ENCODE peak calls at places on chromosomes 3 and 15, in six cellular contexts. P is fibroblast of mammary gland, U is ascending aorta, I is fibroblast of villous mesenchyme, Q is adrenal gland, A is brain microvascular endothelial cell. K is an unnamed sample.

GRCh38 chr3:174417568-174417967 is 441.6 kb upstream of the NAALADL2 start:
- DNase-seq in P (no peak), U (no peak), I (no peak), Q (no peak), A (no peak), K (no peak)

GRCh38 chr3:123658860-123659221 is 74.0 kb upstream of the HACD2 start:
- DNase-seq in P (no peak), U (no peak), I (no peak), Q (no peak), A (no peak), K (no peak)

GRCh38 chr15:85000937-85001336 is 19.3 kb downstream of the PDE8A start:
- DNase-seq in P (no peak), U (no peak), I (no peak), Q (no peak), A (no peak), K (no peak)

GRCh38 chr3:73432021-73432722 is 192.6 kb downstream of the PDZRN3 start:
- DNase-seq in P (peak; percentile 63), U (no peak), I (peak; percentile 56), Q (peak; percentile 51), A (peak; percentile 37), K (no peak)

GRCh38 chr3:196414469-196414868 is 17.8 kb downstream of the UBXN7 start:
- DNase-seq in P (no peak), U (no peak), I (peak; percentile 8), Q (no peak), A (peak; percentile 7), K (no peak)

GRCh38 chr3:53518495-53518981 is 24.1 kb downstream of the CACNA1D start:
- DNase-seq in P (peak; percentile 24), U (no peak), I (peak; percentile 62), Q (peak; percentile 36), A (no peak), K (no peak)

GRCh38 chr3:58521917-58522680 is 14.9 kb downstream of the ACOX2 start:
- DNase-seq in P (no peak), U (no peak), I (no peak), Q (no peak), A (no peak), K (no peak)

GRCh38 chr3:11606865-11607440 is 36.8 kb downstream of the VGLL4 start:
- DNase-seq in P (no peak), U (no peak), I (no peak), Q (no peak), A (no peak), K (no peak)

DNA sequence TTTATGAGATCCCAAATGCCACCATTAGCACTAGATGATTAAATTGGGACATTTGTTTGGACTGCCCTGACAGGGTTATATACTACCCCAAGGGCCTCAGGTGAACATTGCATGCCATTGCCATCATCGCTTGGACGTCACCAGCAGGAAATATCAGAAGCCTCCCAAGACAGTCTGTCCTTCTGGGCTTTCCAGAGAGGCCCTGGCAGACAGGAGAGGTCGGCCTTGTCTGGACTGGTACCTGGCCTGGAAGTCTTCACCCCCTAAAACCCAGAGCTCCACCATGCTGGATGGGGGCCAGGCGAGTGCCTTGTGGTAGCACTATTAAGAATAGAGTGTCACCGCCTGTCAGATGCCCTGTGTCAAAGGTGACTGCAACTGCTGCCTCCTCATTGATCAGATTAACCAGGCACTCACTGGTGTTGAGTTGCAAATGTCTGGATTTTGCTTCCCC is 324.1 kb upstream of the RASGRP1 start:
- DNase-seq in P (no peak), U (no peak), I (no peak), Q (no peak), A (no peak), K (no peak)
- TF ChIP-seq CTCF in P (no peak), U (no peak), I (no peak), Q (no peak), A (no peak), K (no peak)

GRCh38 chr3:150699068-150699635 is 4.6 kb downstream of the ERICH6 start:
- DNase-seq in P (peak; percentile 45), U (no peak), I (peak; percentile 14), Q (no peak), A (peak; percentile 63), K (no peak)

DNA sequence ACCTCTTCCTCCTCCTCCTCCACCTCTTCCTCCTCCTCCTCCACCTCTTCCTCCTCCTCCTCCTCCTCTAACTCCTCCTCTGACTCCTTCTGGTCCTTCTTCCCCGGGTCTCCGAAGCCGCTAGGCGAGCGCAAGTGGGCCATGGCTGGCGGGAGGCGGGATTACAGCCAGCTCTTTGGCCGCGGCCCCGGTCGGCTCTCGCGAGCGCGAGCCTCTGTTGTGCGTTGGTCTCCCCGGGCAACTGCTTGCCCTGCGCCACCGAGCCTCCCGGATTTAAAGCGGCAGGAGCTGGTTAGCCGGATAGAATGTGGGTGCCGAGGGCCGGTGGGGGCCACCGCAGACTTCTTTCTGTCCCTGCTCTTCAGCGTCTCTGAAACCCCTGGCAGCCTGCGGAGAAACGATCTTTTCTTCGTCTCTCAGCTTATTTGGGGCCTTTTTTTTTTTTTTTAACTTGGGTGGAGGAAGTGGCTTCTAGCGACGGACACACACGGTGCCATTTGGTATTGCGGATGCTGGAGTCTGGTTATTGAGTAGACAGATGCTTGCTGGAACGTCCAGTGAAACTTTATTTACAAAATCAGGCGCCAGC is at the start of gene ERICH6:
- DNase-seq in P (peak; percentile 85), U (peak; percentile 96), I (peak; percentile 87), Q (peak; percentile 93), A (peak; percentile 92), K (peak; percentile 74)
- TF ChIP-seq CTCF in P (no peak), U (no peak), I (no peak), Q (peak; percentile 21), A (peak; percentile 23), K (no peak)

DNA sequence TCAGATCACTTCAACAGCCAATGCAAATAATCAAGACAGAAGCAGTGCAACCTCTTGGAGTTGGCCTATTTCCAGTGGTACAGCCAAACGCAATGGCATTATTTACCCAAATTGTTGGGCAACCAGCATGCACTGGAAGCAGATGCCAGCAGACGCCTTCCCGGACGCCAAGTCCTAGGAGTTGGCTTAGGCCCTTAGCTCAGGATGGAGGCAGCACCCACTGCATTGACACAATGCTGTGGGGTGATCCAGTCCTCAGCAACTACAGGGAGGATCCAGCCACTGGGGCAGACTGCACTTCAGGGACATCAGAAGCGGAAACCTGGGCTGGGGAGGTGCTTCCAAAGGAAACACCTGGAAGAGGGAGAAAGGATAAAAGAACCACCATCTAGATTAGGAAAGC is 290.4 kb downstream of the FAM43A start:
- DNase-seq in P (no peak), U (peak; percentile 83), I (no peak), Q (no peak), A (no peak), K (no peak)
- TF ChIP-seq CTCF in P (no peak), U (no peak), I (no peak), Q (no peak), A (no peak), K (no peak)

GRCh38 chr3:39067286-39067685 is 15.5 kb downstream of the WDR48 start:
- DNase-seq in P (peak; percentile 20), U (no peak), I (no peak), Q (no peak), A (peak; percentile 11), K (no peak)

GRCh38 chr3:39064646-39065045 is 12.8 kb downstream of the WDR48 start:
- DNase-seq in P (peak; percentile 6), U (no peak), I (peak; percentile 5), Q (no peak), A (peak; percentile 15), K (no peak)

GRCh38 chr3:39063143-39063542 is 11.3 kb downstream of the WDR48 start:
- DNase-seq in P (no peak), U (no peak), I (no peak), Q (no peak), A (no peak), K (no peak)

GRCh38 chr3:39062180-39062579 is 10.4 kb downstream of the WDR48 start:
- DNase-seq in P (no peak), U (no peak), I (no peak), Q (no peak), A (no peak), K (no peak)

GRCh38 chr3:39065197-39065596 is 13.4 kb downstream of the WDR48 start:
- DNase-seq in P (peak; percentile 31), U (no peak), I (peak; percentile 26), Q (no peak), A (peak; percentile 62), K (no peak)
- TF ChIP-seq CTCF in P (peak; percentile 49), U (no peak), I (peak; percentile 57), Q (no peak), A (peak; percentile 76), K (no peak)

GRCh38 chr3:5078151-5078550 is 43.9 kb upstream of the ARL8B start:
- DNase-seq in P (peak; percentile 8), U (no peak), I (peak; percentile 69), Q (no peak), A (no peak), K (no peak)
- TF ChIP-seq CTCF in P (no peak), U (no peak), I (no peak), Q (no peak), A (no peak), K (no peak)